ENCODE peak calls at places on chromosomes 6 and 20, in four cellular contexts. One of them, this sample, is unnamed.

GRCh38 chr6:137866200-137866913 is 702 bp upstream of the TNFAIP3 start:
- DNase-seq in fibroblast of mammary gland: no peak
- DNase-seq in naive thymus-derived CD8-positive, alpha-beta T cell: no peak
- DNase-seq in H9: no peak
- DNase-seq in this sample: peak

GRCh38 chr6:111558690-111559192 is 46.9 kb downstream of the TRAF3IP2 start:
- DNase-seq in naive thymus-derived CD8-positive, alpha-beta T cell: no peak
- DNase-seq in fibroblast of mammary gland: no peak
- DNase-seq in H9: no peak
- DNase-seq in this sample: no peak

GRCh38 chr20:30921286-30922071 is 336.0 kb upstream of the DEFB115 start:
- DNase-seq in fibroblast of mammary gland: no peak
- DNase-seq in H9: no peak
- DNase-seq in naive thymus-derived CD8-positive, alpha-beta T cell: no peak
- DNase-seq in this sample: no peak

GRCh38 chr20:5714261-5715041 is 35.8 kb upstream of the SHLD1 start:
- DNase-seq in H9: peak
- DNase-seq in naive thymus-derived CD8-positive, alpha-beta T cell: peak
- DNase-seq in fibroblast of mammary gland: no peak
- DNase-seq in this sample: no peak

GRCh38 chr20:51404297-51405060 is 138.0 kb downstream of the NFATC2 start:
- DNase-seq in H9: peak
- DNase-seq in naive thymus-derived CD8-positive, alpha-beta T cell: peak
- DNase-seq in fibroblast of mammary gland: no peak
- DNase-seq in this sample: peak

GRCh38 chr6:1070085-1070521 is 241.8 kb upstream of the FOXQ1 start:
- DNase-seq in H9: no peak
- DNase-seq in naive thymus-derived CD8-positive, alpha-beta T cell: no peak
- DNase-seq in fibroblast of mammary gland: no peak
- DNase-seq in this sample: no peak

GRCh38 chr20:57061058-57061900 is 205.2 kb downstream of the BMP7 start:
- DNase-seq in naive thymus-derived CD8-positive, alpha-beta T cell: no peak
- DNase-seq in fibroblast of mammary gland: no peak
- DNase-seq in H9: peak
- DNase-seq in this sample: no peak

GRCh38 chr20:34824861-34825529 is 456 bp downstream of the NCOA6 start:
- DNase-seq in H9: peak
- DNase-seq in fibroblast of mammary gland: peak
- DNase-seq in naive thymus-derived CD8-positive, alpha-beta T cell: peak
- DNase-seq in this sample: peak

GRCh38 chr20:44911264-44911921 is 1.5 kb downstream of the PABPC1L start:
- DNase-seq in H9: peak
- DNase-seq in naive thymus-derived CD8-positive, alpha-beta T cell: peak
- DNase-seq in fibroblast of mammary gland: peak
- DNase-seq in this sample: peak

GRCh38 chr20:37958856-37959255 is 55.9 kb downstream of the VSTM2L start:
- DNase-seq in fibroblast of mammary gland: no peak
- DNase-seq in H9: peak
- DNase-seq in naive thymus-derived CD8-positive, alpha-beta T cell: no peak
- DNase-seq in this sample: no peak

GRCh38 chr6:77124604-77125003 is 338.7 kb downstream of the HTR1B start:
- DNase-seq in fibroblast of mammary gland: peak
- DNase-seq in H9: no peak
- DNase-seq in naive thymus-derived CD8-positive, alpha-beta T cell: no peak
- DNase-seq in this sample: no peak

GRCh38 chr20:45833883-45834796 is 541 bp downstream of the SNX21 start:
- DNase-seq in naive thymus-derived CD8-positive, alpha-beta T cell: peak
- DNase-seq in H9: peak
- DNase-seq in fibroblast of mammary gland: peak
- DNase-seq in this sample: peak

GRCh38 chr6:27288136-27289044 is 23.7 kb downstream of the POM121L2 start:
- DNase-seq in fibroblast of mammary gland: no peak
- DNase-seq in naive thymus-derived CD8-positive, alpha-beta T cell: no peak
- DNase-seq in H9: peak
- DNase-seq in this sample: no peak

GRCh38 chr6:128124713-128125112 is 223.9 kb upstream of the THEMIS start:
- DNase-seq in naive thymus-derived CD8-positive, alpha-beta T cell: no peak
- DNase-seq in H9: no peak
- DNase-seq in fibroblast of mammary gland: peak
- DNase-seq in this sample: no peak

GRCh38 chr6:109230444-109230843 is 135.1 kb downstream of the CEP57L1 start:
- DNase-seq in fibroblast of mammary gland: no peak
- DNase-seq in H9: no peak
- DNase-seq in naive thymus-derived CD8-positive, alpha-beta T cell: no peak
- DNase-seq in this sample: peak

GRCh38 chr6:28940294-28940858 is 16.6 kb upstream of the TRIM27 start:
- DNase-seq in fibroblast of mammary gland: peak
- DNase-seq in H9: peak
- DNase-seq in naive thymus-derived CD8-positive, alpha-beta T cell: no peak
- DNase-seq in this sample: peak

GRCh38 chr20:44750081-44750805 is 4.6 kb downstream of the KCNK15 start:
- DNase-seq in fibroblast of mammary gland: no peak
- DNase-seq in naive thymus-derived CD8-positive, alpha-beta T cell: no peak
- DNase-seq in H9: peak
- DNase-seq in this sample: no peak

GRCh38 chr20:36010081-36010480 is 41.7 kb downstream of the CNBD2 start:
- DNase-seq in H9: no peak
- DNase-seq in naive thymus-derived CD8-positive, alpha-beta T cell: no peak
- DNase-seq in fibroblast of mammary gland: no peak
- DNase-seq in this sample: no peak

GRCh38 chr6:12485226-12485764 is 195.1 kb downstream of the EDN1 start:
- DNase-seq in fibroblast of mammary gland: no peak
- DNase-seq in naive thymus-derived CD8-positive, alpha-beta T cell: no peak
- DNase-seq in H9: no peak
- DNase-seq in this sample: no peak

GRCh38 chr20:24149881-24150307 is 161.3 kb upstream of the GGTLC1 start:
- DNase-seq in naive thymus-derived CD8-positive, alpha-beta T cell: no peak
- DNase-seq in fibroblast of mammary gland: no peak
- DNase-seq in H9: peak
- DNase-seq in this sample: peak

GRCh38 chr6:55130806-55131324 is 43.5 kb upstream of the HCRTR2 start:
- DNase-seq in fibroblast of mammary gland: no peak
- DNase-seq in H9: no peak
- DNase-seq in naive thymus-derived CD8-positive, alpha-beta T cell: no peak
- DNase-seq in this sample: no peak

GRCh38 chr20:35048739-35049138 is 43.9 kb downstream of the TRPC4AP start:
- DNase-seq in naive thymus-derived CD8-positive, alpha-beta T cell: no peak
- DNase-seq in fibroblast of mammary gland: no peak
- DNase-seq in H9: no peak
- DNase-seq in this sample: no peak

GRCh38 chr20:15654208-15654649 is 919.0 kb downstream of the KIF16B start:
- DNase-seq in H9: peak
- DNase-seq in fibroblast of mammary gland: peak
- DNase-seq in naive thymus-derived CD8-positive, alpha-beta T cell: no peak
- DNase-seq in this sample: no peak

GRCh38 chr6:42960243-42961019 is at the start of gene GNMT:
- DNase-seq in fibroblast of mammary gland: no peak
- DNase-seq in H9: peak
- DNase-seq in naive thymus-derived CD8-positive, alpha-beta T cell: peak
- DNase-seq in this sample: peak

GRCh38 chr6:8739454-8739853 is 304.1 kb upstream of the SLC35B3 start:
- DNase-seq in fibroblast of mammary gland: no peak
- DNase-seq in naive thymus-derived CD8-positive, alpha-beta T cell: no peak
- DNase-seq in H9: no peak
- DNase-seq in this sample: no peak

GRCh38 chr6:166671434-166672061 is 44.5 kb upstream of the RPS6KA2 start:
- DNase-seq in H9: no peak
- DNase-seq in naive thymus-derived CD8-positive, alpha-beta T cell: no peak
- DNase-seq in fibroblast of mammary gland: peak
- DNase-seq in this sample: no peak

GRCh38 chr20:45402946-45403345 is 5.1 kb upstream of the DBNDD2 start:
- DNase-seq in fibroblast of mammary gland: peak
- DNase-seq in naive thymus-derived CD8-positive, alpha-beta T cell: no peak
- DNase-seq in H9: no peak
- DNase-seq in this sample: no peak

GRCh38 chr6:94270040-94270689 is 850.8 kb upstream of the EPHA7 start:
- DNase-seq in fibroblast of mammary gland: no peak
- DNase-seq in naive thymus-derived CD8-positive, alpha-beta T cell: no peak
- DNase-seq in H9: no peak
- DNase-seq in this sample: no peak

GRCh38 chr6:150773969-150774368 is 91.5 kb upstream of the MTHFD1L start:
- DNase-seq in fibroblast of mammary gland: no peak
- DNase-seq in naive thymus-derived CD8-positive, alpha-beta T cell: no peak
- DNase-seq in H9: no peak
- DNase-seq in this sample: no peak

GRCh38 chr20:3889489-3890409 is 562 bp downstream of the PANK2 start:
- DNase-seq in fibroblast of mammary gland: no peak
- DNase-seq in H9: no peak
- DNase-seq in naive thymus-derived CD8-positive, alpha-beta T cell: peak
- DNase-seq in this sample: peak

GRCh38 chr20:48597521-48598302 is 230.1 kb downstream of the PREX1 start:
- DNase-seq in naive thymus-derived CD8-positive, alpha-beta T cell: no peak
- DNase-seq in H9: no peak
- DNase-seq in fibroblast of mammary gland: no peak
- DNase-seq in this sample: no peak

GRCh38 chr20:58694241-58695083 is 1.9 kb downstream of the NPEPL1 start:
- DNase-seq in H9: peak
- DNase-seq in fibroblast of mammary gland: no peak
- DNase-seq in naive thymus-derived CD8-positive, alpha-beta T cell: no peak
- DNase-seq in this sample: no peak